ENCODE peak calls at places on chromosomes 5 and 9, in five cellular contexts. One of them, this sample, is unnamed.

GRCh38 chr5:149403923-149404745 is 25.0 kb upstream of the IL17B start:
- DNase-seq in HAP-1: no peak
- DNase-seq in right lobe of liver: no peak
- DNase-seq in myocyte: no peak
- DNase-seq in GM12891: no peak
- DNase-seq in this sample: no peak

GRCh38 chr9:13717356-13718057 is 438.0 kb upstream of the MPDZ start:
- DNase-seq in GM12891: no peak
- DNase-seq in myocyte: peak
- DNase-seq in HAP-1: no peak
- DNase-seq in right lobe of liver: no peak
- DNase-seq in this sample: no peak

GRCh38 chr5:137286025-137286610 is 213.0 kb downstream of the SPOCK1 start:
- DNase-seq in right lobe of liver: no peak
- DNase-seq in myocyte: no peak
- DNase-seq in GM12891: no peak
- DNase-seq in HAP-1: no peak
- DNase-seq in this sample: no peak

GRCh38 chr9:2623866-2624682 is 2.5 kb downstream of the VLDLR start:
- DNase-seq in myocyte: no peak
- DNase-seq in GM12891: no peak
- DNase-seq in HAP-1: no peak
- DNase-seq in right lobe of liver: no peak
- DNase-seq in this sample: no peak

GRCh38 chr5:67353500-67353931 is 156.9 kb upstream of the CD180 start:
- DNase-seq in myocyte: peak
- DNase-seq in right lobe of liver: no peak
- DNase-seq in HAP-1: peak
- DNase-seq in GM12891: no peak
- DNase-seq in this sample: no peak

GRCh38 chr5:177098772-177099152 is 12.0 kb downstream of the FGFR4 start:
- DNase-seq in right lobe of liver: no peak
- DNase-seq in GM12891: no peak
- DNase-seq in HAP-1: no peak
- DNase-seq in myocyte: peak
- DNase-seq in this sample: no peak

GRCh38 chr5:6473284-6473683 is 24.6 kb downstream of the UBE2QL1 start:
- DNase-seq in myocyte: no peak
- DNase-seq in HAP-1: no peak
- DNase-seq in right lobe of liver: no peak
- DNase-seq in GM12891: no peak
- DNase-seq in this sample: no peak

GRCh38 chr9:133353548-133353947 is 2.7 kb downstream of the SURF1 start:
- DNase-seq in right lobe of liver: no peak
- DNase-seq in HAP-1: no peak
- DNase-seq in GM12891: no peak
- DNase-seq in myocyte: no peak
- DNase-seq in this sample: no peak

GRCh38 chr5:89930591-89931383 is 478.8 kb downstream of the CETN3 start:
- DNase-seq in right lobe of liver: no peak
- DNase-seq in myocyte: peak
- DNase-seq in HAP-1: no peak
- DNase-seq in GM12891: no peak
- DNase-seq in this sample: no peak

GRCh38 chr5:175238326-175238725 is 205.7 kb downstream of the DRD1 start:
- DNase-seq in GM12891: no peak
- DNase-seq in HAP-1: no peak
- DNase-seq in myocyte: no peak
- DNase-seq in right lobe of liver: no peak
- DNase-seq in this sample: no peak

GRCh38 chr9:3330792-3331420 is 194.9 kb downstream of the RFX3 start:
- DNase-seq in myocyte: no peak
- DNase-seq in GM12891: no peak
- DNase-seq in HAP-1: no peak
- DNase-seq in right lobe of liver: no peak
- DNase-seq in this sample: no peak

GRCh38 chr9:16625831-16626230 is 244.6 kb downstream of the BNC2 start:
- DNase-seq in GM12891: no peak
- DNase-seq in HAP-1: no peak
- DNase-seq in right lobe of liver: no peak
- DNase-seq in myocyte: peak
- DNase-seq in this sample: no peak

GRCh38 chr5:132754947-132755346 is 7.7 kb downstream of the CCNI2 start:
- DNase-seq in GM12891: no peak
- DNase-seq in HAP-1: no peak
- DNase-seq in myocyte: peak
- DNase-seq in right lobe of liver: no peak
- DNase-seq in this sample: no peak

This sample was measured in pancreas.